ENCODE peak calls at places on chromosomes 1 and 21, in eight cellular contexts. R is CD4-positive, alpha-beta T cell; D is IMR-90; Y is Peyer's patch; E is heart right ventricle; G is spleen; H is endodermal cell; P is heart left ventricle. B is an unnamed sample.

GRCh38 chr1:20603473-20604464 is 14.9 kb downstream of the CDA start:
- DNase-seq in R (no peak), D (peak), Y (no peak), E (no peak), G (no peak), H (no peak), P (no peak), B (no peak)

GRCh38 chr1:91161166-91161565 is 139.3 kb upstream of the ZNF644 start:
- DNase-seq in R (no peak), D (no peak), Y (no peak), E (no peak), G (no peak), H (no peak), P (no peak), B (no peak)

GRCh38 chr1:58067082-58067481 is 479.4 kb downstream of the OMA1 start:
- DNase-seq in R (no peak), D (no peak), Y (no peak), E (no peak), G (no peak), H (no peak), P (no peak), B (no peak)

GRCh38 chr1:230565141-230565540 is 77.1 kb upstream of the COG2 start:
- DNase-seq in R (no peak), D (no peak), Y (no peak), E (no peak), G (no peak), H (no peak), P (no peak), B (no peak)

GRCh38 chr1:167454929-167455785 is 63.2 kb downstream of the CD247 start:
- DNase-seq in R (peak), D (no peak), Y (peak), E (peak), G (peak), H (peak), P (peak), B (no peak)

GRCh38 chr1:181349512-181349911 is 133.8 kb upstream of the CACNA1E start:
- DNase-seq in R (no peak), D (no peak), Y (no peak), E (no peak), G (no peak), H (peak), P (no peak), B (no peak)

GRCh38 chr1:182629674-182630073 is 25.5 kb upstream of the RGS16 start:
- DNase-seq in R (peak), D (no peak), Y (peak), E (no peak), G (no peak), H (no peak), P (no peak), B (no peak)

GRCh38 chr1:25256578-25257129 is 9.4 kb upstream of the RSRP1 start:
- DNase-seq in R (no peak), D (no peak), Y (no peak), E (no peak), G (no peak), H (no peak), P (no peak), B (no peak)

GRCh38 chr1:221527886-221528634 is 213.8 kb downstream of the DUSP10 start:
- DNase-seq in R (no peak), D (no peak), Y (no peak), E (no peak), G (no peak), H (no peak), P (no peak), B (no peak)

GRCh38 chr21:38960251-38960650 is 154.5 kb downstream of the ETS2 start:
- DNase-seq in R (no peak), D (no peak), Y (no peak), E (no peak), G (no peak), H (no peak), P (no peak), B (no peak)

GRCh38 chr1:31646259-31646960 is 1.7 kb upstream of the PEF1 start:
- DNase-seq in R (no peak), D (no peak), Y (no peak), E (no peak), G (no peak), H (no peak), P (no peak), B (no peak)

GRCh38 chr1:101025283-101025679 is 303 bp downstream of the DPH5 start:
- DNase-seq in R (peak), D (peak), Y (peak), E (no peak), G (peak), H (peak), P (no peak), B (peak)

GRCh38 chr1:226649780-226650179 is 89.3 kb downstream of the ITPKB start:
- DNase-seq in R (no peak), D (peak), Y (peak), E (no peak), G (peak), H (peak), P (peak), B (no peak)

GRCh38 chr21:45817345-45817744 is 164.2 kb upstream of the COL6A1 start:
- DNase-seq in R (no peak), D (no peak), Y (no peak), E (no peak), G (no peak), H (no peak), P (no peak), B (no peak)

GRCh38 chr1:243596441-243597183 is 253.4 kb downstream of the AKT3 start:
- DNase-seq in R (no peak), D (peak), Y (no peak), E (no peak), G (no peak), H (no peak), P (no peak), B (no peak)

GRCh38 chr1:85325920-85326319 is 49.5 kb upstream of the BCL10 start:
- DNase-seq in R (no peak), D (no peak), Y (no peak), E (no peak), G (no peak), H (no peak), P (no peak), B (no peak)

GRCh38 chr1:111988743-111989453 is 570 bp downstream of the KCND3 start:
- DNase-seq in R (no peak), D (no peak), Y (no peak), E (peak), G (no peak), H (peak), P (peak), B (peak)

GRCh38 chr1:212630159-212630900 is 21.8 kb downstream of the ATF3 start:
- DNase-seq in R (peak), D (no peak), Y (peak), E (peak), G (peak), H (peak), P (peak), B (peak)

GRCh38 chr1:247096544-247096943 is 7.6 kb downstream of the ZNF669 start:
- DNase-seq in R (no peak), D (no peak), Y (no peak), E (no peak), G (no peak), H (no peak), P (no peak), B (no peak)

GRCh38 chr1:86706018-86706417 is 1.6 kb downstream of the SH3GLB1 start:
- DNase-seq in R (no peak), D (no peak), Y (no peak), E (no peak), G (no peak), H (no peak), P (no peak), B (no peak)

GRCh38 chr1:83741348-83741747 is 257.6 kb downstream of the TTLL7 start:
- DNase-seq in R (no peak), D (no peak), Y (no peak), E (no peak), G (no peak), H (no peak), P (no peak), B (no peak)

GRCh38 chr1:218659911-218660677 is 315.0 kb downstream of the TGFB2 start:
- DNase-seq in R (no peak), D (no peak), Y (no peak), E (no peak), G (no peak), H (no peak), P (no peak), B (no peak)

GRCh38 chr1:113903496-113904291 is 905 bp downstream of the AP4B1 start:
- DNase-seq in R (no peak), D (no peak), Y (no peak), E (no peak), G (no peak), H (no peak), P (no peak), B (no peak)

GRCh38 chr1:243483952-243484351 is 228.1 kb downstream of the SDCCAG8 start:
- DNase-seq in R (no peak), D (no peak), Y (no peak), E (no peak), G (no peak), H (no peak), P (no peak), B (no peak)

GRCh38 chr1:205505076-205505729 is 734 bp downstream of the CDK18 start:
- DNase-seq in R (no peak), D (no peak), Y (no peak), E (no peak), G (no peak), H (peak), P (peak), B (no peak)

GRCh38 chr1:230173176-230173575 is 106.1 kb downstream of the GALNT2 start:
- DNase-seq in R (no peak), D (no peak), Y (no peak), E (no peak), G (no peak), H (peak), P (no peak), B (no peak)

GRCh38 chr1:62487956-62488355 is 51.1 kb downstream of the USP1 start:
- DNase-seq in R (no peak), D (no peak), Y (no peak), E (no peak), G (no peak), H (no peak), P (no peak), B (no peak)
- H3K27ac ChIP-seq in R (no peak), D (no peak), Y (no peak), E (no peak), G (no peak), H (no peak), P (no peak), B (no peak)

DNA sequence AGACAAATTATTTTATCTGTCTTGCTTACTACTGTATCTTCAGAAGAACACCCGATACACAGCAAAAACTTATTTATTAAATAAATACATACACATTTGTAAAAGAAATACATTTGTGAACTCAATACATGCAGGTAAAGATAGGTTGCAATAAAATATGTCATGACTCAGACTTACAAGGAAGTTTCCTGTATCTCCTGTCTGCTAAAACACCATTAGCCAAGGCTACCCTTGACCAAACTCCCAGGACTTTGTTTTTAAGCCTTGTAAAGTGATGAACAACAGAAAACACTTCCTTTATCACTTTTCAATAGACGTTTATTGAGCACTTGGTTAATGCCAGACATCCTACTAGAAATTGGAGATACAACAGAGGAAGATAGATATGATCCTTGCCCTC is 56.5 kb upstream of the HSD17B7 start:
- DNase-seq in R (no peak), D (no peak), Y (no peak), E (no peak), G (no peak), H (no peak), P (no peak), B (no peak)
- H3K27ac ChIP-seq in R (no peak), D (no peak), Y (no peak), E (no peak), G (no peak), H (no peak), P (no peak), B (no peak)

GRCh38 chr1:155947292-155947691 is 5.9 kb downstream of the RXFP4 start:
- DNase-seq in R (no peak), D (no peak), Y (no peak), E (no peak), G (peak), H (no peak), P (no peak), B (no peak)
- H3K27ac ChIP-seq in R (peak), D (no peak), Y (peak), E (no peak), G (peak), H (no peak), P (no peak), B (no peak)

DNA sequence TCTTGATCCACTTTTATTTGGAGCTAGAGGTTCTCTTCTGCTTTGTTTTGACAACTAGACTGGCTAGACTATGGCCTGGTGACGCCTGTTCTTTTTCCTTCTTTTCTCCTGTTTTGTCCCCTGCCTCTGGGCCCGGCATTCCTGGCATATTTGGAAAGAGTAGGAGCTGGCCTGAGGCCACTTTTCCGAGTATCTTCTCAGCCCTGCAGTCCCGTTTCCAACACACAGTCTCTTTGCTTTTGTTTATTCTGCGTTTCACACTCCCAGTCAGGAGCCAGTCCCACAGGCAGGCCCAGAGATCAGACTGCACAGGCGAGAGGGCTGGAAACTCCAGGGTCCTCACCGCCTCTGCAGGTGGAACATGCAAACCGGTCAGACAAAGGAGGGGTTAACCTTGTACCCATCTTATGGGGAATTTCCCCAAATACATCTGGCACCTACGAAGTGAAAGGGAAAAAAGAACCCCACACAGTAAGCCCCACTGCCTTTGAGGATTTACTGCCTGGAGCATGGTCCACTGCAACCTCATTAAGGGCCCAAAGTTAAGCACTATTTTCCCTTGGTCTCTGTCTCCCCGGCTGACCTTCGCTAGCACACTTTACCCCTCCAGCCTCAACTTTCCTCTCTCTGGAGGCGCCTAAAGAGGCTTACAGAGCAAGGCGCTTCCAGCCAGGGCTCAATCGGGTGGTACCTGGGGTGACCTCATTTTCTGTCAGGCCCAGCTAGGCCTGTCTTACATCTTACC is 141.1 kb downstream of the TOMM20 start:
- DNase-seq in R (no peak), D (peak), Y (no peak), E (peak), G (no peak), H (peak), P (peak), B (no peak)
- H3K27ac ChIP-seq in R (no peak), D (peak), Y (peak), E (peak), G (peak), H (peak), P (peak), B (peak)

GRCh38 chr1:172354291-172354940 is 66.1 kb upstream of the C1orf105 start:
- DNase-seq in R (no peak), D (no peak), Y (no peak), E (no peak), G (no peak), H (no peak), P (no peak), B (no peak)

GRCh38 chr1:172352435-172352834 is 68.0 kb upstream of the C1orf105 start:
- DNase-seq in R (no peak), D (peak), Y (no peak), E (no peak), G (no peak), H (no peak), P (no peak), B (no peak)

GRCh38 chr1:172351761-172352161 is 68.7 kb upstream of the C1orf105 start:
- DNase-seq in R (no peak), D (peak), Y (no peak), E (no peak), G (no peak), H (no peak), P (no peak), B (no peak)

GRCh38 chr1:172350781-172351180 is 69.7 kb upstream of the C1orf105 start:
- DNase-seq in R (no peak), D (no peak), Y (no peak), E (no peak), G (no peak), H (no peak), P (no peak), B (no peak)

DNA sequence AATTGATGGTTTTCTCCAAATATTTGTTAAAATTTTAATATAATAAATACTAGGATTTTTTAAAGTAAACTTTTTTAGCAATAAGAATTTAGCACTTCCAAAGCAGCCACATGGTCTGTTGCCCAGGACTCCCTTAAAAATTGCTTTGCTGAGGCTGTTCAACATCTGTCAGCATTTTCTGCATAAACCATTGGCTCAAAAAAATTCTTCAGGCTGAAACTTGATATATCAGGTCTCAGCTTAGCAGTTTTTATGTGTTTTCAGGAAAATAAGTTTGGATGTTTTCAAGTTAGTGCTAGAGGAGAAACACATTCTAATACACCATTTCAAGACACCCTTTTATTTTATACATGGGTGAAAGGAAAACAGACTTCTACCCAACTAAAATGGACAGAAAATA is 69.1 kb upstream of the C1orf105 start:
- DNase-seq in R (no peak), D (peak), Y (no peak), E (no peak), G (no peak), H (no peak), P (no peak), B (no peak)
- H3K27ac ChIP-seq in R (no peak), D (no peak), Y (no peak), E (no peak), G (no peak), H (peak), P (no peak), B (no peak)

B was measured in caudate nucleus.